ENCODE peak calls at places on chromosomes 1 and 21, in seven cellular contexts. S is NCI-H1105 treated with DMSO at 0.1 percent for 48 hours, O is left cardiac atrium, R is HEK293T, C is OCI-M1, F is iris pigment epithelial cell, E is posterior cingulate gyrus. N is an unnamed sample.

GRCh38 chr1:91924146-91924545 is 25.1 kb upstream of the BRDT start:
- DNase-seq in S (no peak), C (no peak), E (no peak), F (peak), O (no peak), R (no peak), N (peak)

GRCh38 chr21:33975548-33976081 is 60.0 kb upstream of the ATP5PO start:
- DNase-seq in E (no peak), C (peak), O (no peak), F (peak), R (no peak), S (no peak), N (no peak)

GRCh38 chr1:205332015-205332791 is 10.7 kb upstream of the NUAK2 start:
- DNase-seq in F (no peak), S (no peak), O (no peak), R (no peak), C (no peak), E (no peak), N (no peak)

GRCh38 chr1:203751051-203751450 is 13.9 kb upstream of the LAX1 start:
- DNase-seq in R (no peak), F (peak), E (no peak), C (no peak), O (no peak), S (no peak), N (no peak)

GRCh38 chr1:75725256-75725655 is 747 bp downstream of the ACADM start:
- DNase-seq in C (peak), E (no peak), S (no peak), O (no peak), F (peak), R (no peak), N (no peak)

GRCh38 chr1:117828206-117828605 is 101.2 kb downstream of the GDAP2 start:
- DNase-seq in E (no peak), F (peak), R (no peak), O (peak), C (no peak), S (no peak), N (no peak)

GRCh38 chr21:38849776-38850175 is 44.0 kb downstream of the ETS2 start:
- DNase-seq in F (peak), R (no peak), C (no peak), E (no peak), S (no peak), O (no peak), N (no peak)

GRCh38 chr1:3014041-3014440 is 7.2 kb upstream of the ACTRT2 start:
- DNase-seq in O (no peak), R (no peak), C (no peak), F (no peak), S (no peak), E (peak), N (no peak)

GRCh38 chr1:113976609-113977278 is 2.5 kb upstream of the OLFML3 start:
- DNase-seq in O (no peak), S (no peak), C (peak), F (peak), E (no peak), R (peak), N (no peak)

GRCh38 chr1:225449261-225449660 is 21.4 kb upstream of the LBR start:
- DNase-seq in C (no peak), O (no peak), S (no peak), F (no peak), E (no peak), R (no peak), N (no peak)

GRCh38 chr1:234778215-234779159 is 168.5 kb upstream of the IRF2BP2 start:
- DNase-seq in E (no peak), O (no peak), R (peak), C (no peak), F (no peak), S (no peak), N (peak)

GRCh38 chr1:48908606-48909005 is 131.9 kb upstream of the BEND5 start:
- DNase-seq in S (no peak), O (no peak), E (no peak), F (no peak), R (no peak), C (no peak), N (no peak)

GRCh38 chr1:32014199-32014936 is 700 bp downstream of the KHDRBS1 start:
- DNase-seq in O (peak), C (peak), S (peak), E (peak), R (peak), F (peak), N (peak)

GRCh38 chr1:12173631-12174121 is 6.9 kb downstream of the TNFRSF1B start:
- DNase-seq in E (peak), F (no peak), C (peak), R (no peak), O (peak), S (no peak), N (peak)